ENCODE peak calls at places on chromosomes 13 and 19, in seven cellular contexts. One of them, this sample, is unnamed.
A peak's percentile ranks its signal among the peaks of the same experiment; 100 is the strongest.

GRCh38 chr19:55452381-55453325 is 8.8 kb downstream of the ISOC2 start:
- DNase-seq in activated T-cell treated with anti-CD3 and anti-CD28 coated beads for 1 hour: no peak
- DNase-seq in ACHN: no peak
- DNase-seq in HuH-7.5: peak; percentile 85
- DNase-seq in activated CD8-positive, alpha-beta memory T cell treated with anti-CD3 and anti-CD28 coated beads for 1 hour: no peak
- DNase-seq in left lobe of liver: peak; percentile 66
- DNase-seq in hippocampal formation: peak; percentile 93
- DNase-seq in this sample: peak; percentile 82

GRCh38 chr13:62747629-62748028 is 1332.0 kb upstream of the PCDH20 start:
- DNase-seq in activated T-cell treated with anti-CD3 and anti-CD28 coated beads for 1 hour: no peak
- DNase-seq in ACHN: peak; percentile 39
- DNase-seq in HuH-7.5: no peak
- DNase-seq in activated CD8-positive, alpha-beta memory T cell treated with anti-CD3 and anti-CD28 coated beads for 1 hour: no peak
- DNase-seq in left lobe of liver: no peak
- DNase-seq in hippocampal formation: no peak
- DNase-seq in this sample: no peak

GRCh38 chr13:41960195-41960699 is 662 bp downstream of the VWA8 start:
- DNase-seq in activated T-cell treated with anti-CD3 and anti-CD28 coated beads for 1 hour: no peak
- DNase-seq in ACHN: peak; percentile 32
- DNase-seq in HuH-7.5: no peak
- DNase-seq in activated CD8-positive, alpha-beta memory T cell treated with anti-CD3 and anti-CD28 coated beads for 1 hour: no peak
- DNase-seq in left lobe of liver: peak; percentile 56
- DNase-seq in hippocampal formation: no peak
- DNase-seq in this sample: no peak

GRCh38 chr19:4278460-4278901 is 585 bp upstream of the SHD start:
- DNase-seq in activated T-cell treated with anti-CD3 and anti-CD28 coated beads for 1 hour: no peak
- DNase-seq in ACHN: no peak
- DNase-seq in HuH-7.5: no peak
- DNase-seq in activated CD8-positive, alpha-beta memory T cell treated with anti-CD3 and anti-CD28 coated beads for 1 hour: no peak
- DNase-seq in left lobe of liver: no peak
- DNase-seq in hippocampal formation: no peak
- DNase-seq in this sample: no peak

GRCh38 chr13:108996430-108996829 is 367.0 kb downstream of the MYO16 start:
- DNase-seq in activated T-cell treated with anti-CD3 and anti-CD28 coated beads for 1 hour: no peak
- DNase-seq in ACHN: no peak
- DNase-seq in HuH-7.5: no peak
- DNase-seq in activated CD8-positive, alpha-beta memory T cell treated with anti-CD3 and anti-CD28 coated beads for 1 hour: no peak
- DNase-seq in left lobe of liver: no peak
- DNase-seq in hippocampal formation: no peak
- DNase-seq in this sample: no peak

GRCh38 chr13:97889803-97890202 is 63.7 kb upstream of the IPO5 start:
- DNase-seq in activated T-cell treated with anti-CD3 and anti-CD28 coated beads for 1 hour: no peak
- DNase-seq in ACHN: no peak
- DNase-seq in HuH-7.5: no peak
- DNase-seq in activated CD8-positive, alpha-beta memory T cell treated with anti-CD3 and anti-CD28 coated beads for 1 hour: no peak
- DNase-seq in left lobe of liver: no peak
- DNase-seq in hippocampal formation: no peak
- DNase-seq in this sample: no peak

GRCh38 chr19:13850910-13851753 is 25.8 kb upstream of the NANOS3 start:
- DNase-seq in activated T-cell treated with anti-CD3 and anti-CD28 coated beads for 1 hour: peak; percentile 61
- DNase-seq in ACHN: peak; percentile 94
- DNase-seq in HuH-7.5: no peak
- DNase-seq in activated CD8-positive, alpha-beta memory T cell treated with anti-CD3 and anti-CD28 coated beads for 1 hour: peak; percentile 62
- DNase-seq in left lobe of liver: no peak
- DNase-seq in hippocampal formation: no peak
- DNase-seq in this sample: peak; percentile 87

GRCh38 chr19:19447536-19448237 is 42.2 kb downstream of the GATAD2A start:
- DNase-seq in activated T-cell treated with anti-CD3 and anti-CD28 coated beads for 1 hour: no peak
- DNase-seq in ACHN: no peak
- DNase-seq in HuH-7.5: no peak
- DNase-seq in activated CD8-positive, alpha-beta memory T cell treated with anti-CD3 and anti-CD28 coated beads for 1 hour: no peak
- DNase-seq in left lobe of liver: no peak
- DNase-seq in hippocampal formation: no peak
- DNase-seq in this sample: no peak

GRCh38 chr19:38718747-38719543 is 25.3 kb downstream of the CAPN12 start:
- DNase-seq in activated T-cell treated with anti-CD3 and anti-CD28 coated beads for 1 hour: no peak
- DNase-seq in ACHN: no peak
- DNase-seq in HuH-7.5: no peak
- DNase-seq in activated CD8-positive, alpha-beta memory T cell treated with anti-CD3 and anti-CD28 coated beads for 1 hour: no peak
- DNase-seq in left lobe of liver: no peak
- DNase-seq in hippocampal formation: no peak
- DNase-seq in this sample: peak; percentile 86

GRCh38 chr19:16645140-16645539 is 14.8 kb downstream of the SMIM7 start:
- DNase-seq in activated T-cell treated with anti-CD3 and anti-CD28 coated beads for 1 hour: no peak
- DNase-seq in ACHN: no peak
- DNase-seq in HuH-7.5: no peak
- DNase-seq in activated CD8-positive, alpha-beta memory T cell treated with anti-CD3 and anti-CD28 coated beads for 1 hour: no peak
- DNase-seq in left lobe of liver: no peak
- DNase-seq in hippocampal formation: peak; percentile 81
- DNase-seq in this sample: no peak

GRCh38 chr19:2488942-2489731 is 13.2 kb downstream of the GADD45B start:
- DNase-seq in activated T-cell treated with anti-CD3 and anti-CD28 coated beads for 1 hour: no peak
- DNase-seq in ACHN: peak; percentile 72
- DNase-seq in HuH-7.5: peak; percentile 79
- DNase-seq in activated CD8-positive, alpha-beta memory T cell treated with anti-CD3 and anti-CD28 coated beads for 1 hour: no peak
- DNase-seq in left lobe of liver: peak; percentile 80
- DNase-seq in hippocampal formation: no peak
- DNase-seq in this sample: peak; percentile 82

GRCh38 chr19:16581145-16581970 is 9.1 kb upstream of the SLC35E1 start:
- DNase-seq in activated T-cell treated with anti-CD3 and anti-CD28 coated beads for 1 hour: no peak
- DNase-seq in ACHN: no peak
- DNase-seq in HuH-7.5: no peak
- DNase-seq in activated CD8-positive, alpha-beta memory T cell treated with anti-CD3 and anti-CD28 coated beads for 1 hour: no peak
- DNase-seq in left lobe of liver: no peak
- DNase-seq in hippocampal formation: no peak
- DNase-seq in this sample: peak; percentile 46